ENCODE peak calls at places on chromosomes 5 and 9, in five cellular contexts. C is GM23338, S is Peyer's patch, P is AG09309, U is IMR-90. H is an unnamed sample.

GRCh38 chr9:89149726-89150125 is 28.9 kb downstream of the SHC3 start:
- DNase-seq in C (no peak), S (no peak), P (no peak), U (peak), H (no peak)

GRCh38 chr9:89008346-89009048 is 17.2 kb downstream of the S1PR3 start:
- DNase-seq in C (no peak), S (no peak), P (no peak), U (no peak), H (no peak)

GRCh38 chr9:131468031-131468430 is 34.7 kb upstream of the POMT1 start:
- DNase-seq in C (no peak), S (peak), P (no peak), U (no peak), H (no peak)

GRCh38 chr5:152259702-152260101 is 145.4 kb downstream of the NMUR2 start:
- DNase-seq in C (no peak), S (no peak), P (no peak), U (no peak), H (no peak)

GRCh38 chr5:43192558-43193170 is 639 bp downstream of the NIM1K start:
- DNase-seq in C (no peak), S (peak), P (no peak), U (peak), H (no peak)

GRCh38 chr5:169856571-169856970 is 123.7 kb downstream of the INSYN2B start:
- DNase-seq in C (no peak), S (no peak), P (peak), U (peak), H (peak)

GRCh38 chr5:176614805-176615478 is 5.0 kb upstream of the GPRIN1 start:
- DNase-seq in C (no peak), S (no peak), P (no peak), U (peak), H (peak)

GRCh38 chr5:112338681-112339337 is 80.3 kb downstream of the EPB41L4A start:
- DNase-seq in C (no peak), S (no peak), P (no peak), U (no peak), H (peak)

GRCh38 chr5:34716986-34717385 is 60.9 kb downstream of the RAI14 start:
- DNase-seq in C (no peak), S (no peak), P (no peak), U (peak), H (peak)

GRCh38 chr5:17077447-17078233 is 139.8 kb upstream of the BASP1 start:
- DNase-seq in C (no peak), S (no peak), P (no peak), U (no peak), H (peak)

GRCh38 chr5:66232701-66233100 is 88.6 kb downstream of the SREK1 start:
- DNase-seq in C (peak), S (no peak), P (no peak), U (peak), H (no peak)

GRCh38 chr5:33372721-33373120 is 68.0 kb upstream of the TARS1 start:
- DNase-seq in C (no peak), S (no peak), P (no peak), U (no peak), H (no peak)

GRCh38 chr9:89044881-89045280 is 53.6 kb downstream of the S1PR3 start:
- DNase-seq in C (no peak), S (no peak), P (no peak), U (no peak), H (no peak)

GRCh38 chr5:175385691-175386360 is 58.2 kb downstream of the DRD1 start:
- DNase-seq in C (no peak), S (no peak), P (peak), U (peak), H (no peak)

GRCh38 chr5:36162810-36163486 is 11.0 kb downstream of the SKP2 start:
- DNase-seq in C (no peak), S (no peak), P (no peak), U (no peak), H (no peak)

GRCh38 chr5:96626956-96627355 is 35.2 kb upstream of the CAST start:
- DNase-seq in C (no peak), S (no peak), P (peak), U (peak), H (no peak)

GRCh38 chr5:122673343-122673742 is 101.5 kb upstream of the SNX2 start:
- DNase-seq in C (no peak), S (no peak), P (peak), U (no peak), H (no peak)

GRCh38 chr9:107888773-107889227 is 399.2 kb upstream of the KLF4 start:
- DNase-seq in C (no peak), S (no peak), P (no peak), U (no peak), H (no peak)

GRCh38 chr9:5264219-5264595 is 33.0 kb downstream of the INSL4 start:
- DNase-seq in C (no peak), S (no peak), P (no peak), U (no peak), H (no peak)

GRCh38 chr9:5265939-5266338 is 34.7 kb downstream of the INSL4 start:
- DNase-seq in C (peak), S (no peak), P (no peak), U (no peak), H (no peak)

GRCh38 chr9:5269249-5269715 is 35.2 kb downstream of the RLN2 start:
- DNase-seq in C (peak), S (no peak), P (no peak), U (peak), H (peak)

DNA sequence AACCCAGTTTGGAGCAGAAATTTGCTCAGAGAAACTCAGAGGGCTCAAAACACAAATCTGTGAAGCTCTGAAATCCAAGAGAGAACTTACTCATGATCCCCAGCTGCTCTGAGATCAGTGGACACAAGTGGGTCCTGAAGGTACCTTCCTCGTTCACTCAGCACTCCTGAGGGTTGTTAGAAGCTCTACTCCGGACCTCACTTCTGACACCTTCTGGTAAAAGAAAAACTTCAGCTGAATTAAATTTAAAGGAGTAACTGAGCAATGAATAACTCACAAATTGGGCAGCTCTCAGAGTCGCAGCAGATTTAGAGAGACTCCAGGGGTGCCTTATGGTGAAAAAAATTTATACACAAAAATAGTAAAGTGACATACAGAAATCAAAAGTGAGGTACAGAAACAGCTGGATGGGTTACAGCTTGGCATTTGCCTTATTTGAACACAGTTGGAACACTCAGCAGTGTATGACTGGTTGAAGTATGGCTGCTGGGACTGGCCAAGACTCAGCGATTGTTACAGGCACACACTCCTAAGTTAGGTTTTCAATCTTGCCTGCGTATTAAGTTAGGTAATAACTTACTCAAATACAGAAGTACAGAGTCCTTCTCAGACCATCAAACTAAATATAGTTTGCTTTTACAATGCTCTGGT is 32.5 kb downstream of the INSL4 start:
- DNase-seq in C (peak), S (no peak), P (no peak), U (no peak), H (peak)
- TF ChIP-seq CTCF in C (peak), S (peak), P (peak), U (peak), H (no peak)

DNA sequence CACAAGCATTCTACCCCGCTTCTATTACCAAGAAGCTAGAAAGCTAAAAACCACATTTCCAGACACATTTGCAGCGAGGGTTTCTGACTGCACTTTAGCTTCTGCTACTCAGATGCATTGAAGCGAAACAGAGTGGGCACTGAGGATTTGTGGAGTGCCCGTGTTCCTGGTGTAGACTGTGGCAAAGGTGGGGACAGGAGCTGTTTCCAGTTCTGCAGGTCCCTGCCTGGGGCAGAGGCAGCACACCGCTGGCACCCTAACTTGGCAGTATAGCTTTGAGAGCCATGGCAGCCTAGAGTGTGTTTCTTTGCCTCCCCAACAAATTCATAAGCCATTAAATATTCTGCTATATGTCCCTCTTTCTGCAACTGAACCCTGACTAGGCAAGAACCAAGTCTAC is 108.6 kb upstream of the SPOCK1 start:
- DNase-seq in C (no peak), S (no peak), P (no peak), U (no peak), H (no peak)
- TF ChIP-seq CTCF in C (no peak), S (no peak), P (no peak), U (no peak), H (no peak)

GRCh38 chr5:135608361-135608760 is 29.6 kb upstream of the CXCL14 start:
- DNase-seq in C (no peak), S (no peak), P (no peak), U (no peak), H (no peak)
- TF ChIP-seq CTCF in C (no peak), S (no peak), P (no peak), U (no peak), H (no peak)

DNA sequence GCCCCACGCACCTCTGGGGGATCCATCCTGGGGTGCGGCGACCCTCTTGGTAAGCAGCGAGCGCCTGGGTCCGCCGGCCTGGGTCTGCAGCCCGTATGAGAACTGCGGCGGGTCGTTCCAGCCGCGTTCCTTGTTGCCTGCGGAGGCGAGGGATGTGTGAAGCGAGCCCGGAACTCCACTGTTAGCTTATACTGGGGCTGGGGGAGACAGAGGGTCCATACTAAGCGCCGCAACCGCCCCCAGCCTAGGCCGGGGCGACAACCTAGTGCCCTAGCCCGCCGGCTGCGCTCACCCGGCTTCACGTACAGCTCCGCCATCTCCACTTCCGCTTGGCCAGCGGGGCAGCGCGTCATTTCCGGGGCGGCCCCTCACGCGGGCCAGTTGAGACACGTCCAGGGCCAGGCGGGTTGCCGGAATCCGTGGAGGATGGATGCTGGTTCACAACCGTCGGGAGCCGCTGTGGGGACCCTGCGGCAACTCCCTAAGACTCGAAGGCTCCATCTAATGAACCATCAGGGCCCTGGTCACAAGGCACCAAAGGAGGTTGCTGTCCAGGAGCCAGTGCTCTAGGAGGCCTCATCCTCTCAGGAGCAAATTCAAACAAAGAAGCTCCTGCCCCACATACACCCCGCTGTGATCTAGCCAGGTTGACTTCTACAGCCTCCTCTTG is at the start of gene SRA1:
- DNase-seq in C (peak), S (peak), P (no peak), U (peak), H (peak)
- TF ChIP-seq CTCF in C (no peak), S (no peak), P (no peak), U (peak), H (no peak)